ENCODE peak calls at places on chromosome 1, in eight cellular contexts. J is AG04450, U is ascending aorta, T is endodermal cell, M is A673, B is PC-3, S is aorta, F is left ventricle myocardium inferior. Y is an unnamed sample. For H3K27me3, the result is how much of the 10 kb centered on the place peaks cover.

GRCh38 chr1:84583648-84584047 is 9.4 kb upstream of the CTBS start:
- DNase-seq in J (no peak), U (no peak), T (no peak), M (peak), B (no peak), S (no peak), F (no peak), Y (no peak)

GRCh38 chr1:182170941-182171461 is 109.5 kb upstream of the ZNF648 start:
- DNase-seq in J (no peak), U (no peak), T (no peak), M (no peak), B (no peak), S (no peak), F (no peak), Y (no peak)

GRCh38 chr1:61842863-61843514 is 100.7 kb downstream of the PATJ start:
- DNase-seq in J (no peak), U (no peak), T (peak), M (peak), B (peak), S (no peak), F (no peak), Y (no peak)

GRCh38 chr1:147591246-147591891 is 50.1 kb downstream of the BCL9 start:
- DNase-seq in J (no peak), U (no peak), T (no peak), M (no peak), B (no peak), S (no peak), F (no peak), Y (no peak)

GRCh38 chr1:41221995-41222991 is 19.8 kb downstream of the SCMH1 start:
- DNase-seq in J (no peak), U (no peak), T (no peak), M (no peak), B (no peak), S (no peak), F (no peak), Y (no peak)

GRCh38 chr1:80248886-80249285 is 1242.4 kb upstream of the ADGRL4 start:
- DNase-seq in J (no peak), U (no peak), T (no peak), M (no peak), B (peak), S (no peak), F (no peak), Y (no peak)

GRCh38 chr1:239815074-239815473 is 276.6 kb upstream of the FMN2 start:
- DNase-seq in J (no peak), U (no peak), T (no peak), M (no peak), B (peak), S (no peak), F (no peak), Y (no peak)

GRCh38 chr1:150836129-150836773 is 28.2 kb upstream of the CTSK start:
- DNase-seq in J (no peak), U (no peak), T (no peak), M (no peak), B (no peak), S (no peak), F (no peak), Y (no peak)

GRCh38 chr1:203569490-203570318 is 56.9 kb upstream of the ATP2B4 start:
- DNase-seq in J (no peak), U (no peak), T (peak), M (no peak), B (peak), S (no peak), F (no peak), Y (no peak)

GRCh38 chr1:159079518-159079917 is 3.0 kb upstream of the AIM2 start:
- DNase-seq in J (no peak), U (no peak), T (no peak), M (no peak), B (no peak), S (no peak), F (no peak), Y (no peak)

GRCh38 chr1:217373761-217374701 is 256.9 kb downstream of the GPATCH2 start:
- DNase-seq in J (no peak), U (no peak), T (peak), M (no peak), B (no peak), S (no peak), F (no peak), Y (no peak)

GRCh38 chr1:17909634-17910033 is 154.5 kb downstream of the ACTL8 start:
- DNase-seq in J (no peak), U (no peak), T (peak), M (no peak), B (peak), S (no peak), F (no peak), Y (no peak)

GRCh38 chr1:61606448-61607312 is 118.3 kb downstream of the TM2D1 start:
- DNase-seq in J (no peak), U (peak), T (no peak), M (no peak), B (peak), S (peak), F (peak), Y (peak)

GRCh38 chr1:207396360-207396759 is 57.8 kb upstream of the CR2 start:
- DNase-seq in J (no peak), U (no peak), T (no peak), M (no peak), B (no peak), S (no peak), F (no peak), Y (no peak)

GRCh38 chr1:176220100-176220689 is 13.1 kb upstream of the COP1 start:
- DNase-seq in J (no peak), U (no peak), T (no peak), M (no peak), B (no peak), S (no peak), F (no peak), Y (no peak)

GRCh38 chr1:112110031-112110430 is 120.6 kb upstream of the KCND3 start:
- DNase-seq in J (no peak), U (no peak), T (no peak), M (no peak), B (no peak), S (no peak), F (no peak), Y (peak)

GRCh38 chr1:236502972-236503639 is 20.7 kb upstream of the LGALS8 start:
- DNase-seq in J (peak), U (no peak), T (peak), M (peak), B (peak), S (peak), F (peak), Y (peak)

GRCh38 chr1:43858324-43858723 is 75.3 kb upstream of the ARTN start:
- DNase-seq in J (peak), U (no peak), T (peak), M (peak), B (peak), S (no peak), F (no peak), Y (peak)

GRCh38 chr1:39676951-39677350 is 5.0 kb upstream of the NT5C1A start:
- DNase-seq in J (no peak), U (no peak), T (no peak), M (no peak), B (no peak), S (no peak), F (no peak), Y (no peak)

GRCh38 chr1:183710734-183711133 is 57.6 kb upstream of the APOBEC4 start:
- DNase-seq in J (no peak), U (no peak), T (no peak), M (no peak), B (no peak), S (no peak), F (no peak), Y (no peak)

GRCh38 chr1:7298749-7299151 is 472.3 kb upstream of the VAMP3 start:
- DNase-seq in J (no peak), U (no peak), T (peak), M (peak), B (peak), S (no peak), F (no peak), Y (no peak)

GRCh38 chr1:4175566-4176405 is 275.7 kb upstream of the C1orf174 start:
- DNase-seq in J (no peak), U (no peak), T (no peak), M (no peak), B (no peak), S (no peak), F (no peak), Y (no peak)

GRCh38 chr1:94852758-94853157 is 32.6 kb downstream of the SLC44A3 start:
- DNase-seq in J (no peak), U (no peak), T (no peak), M (no peak), B (no peak), S (no peak), F (no peak), Y (no peak)

GRCh38 chr1:178282949-178283367 is 189.1 kb downstream of the RASAL2 start:
- DNase-seq in J (peak), U (no peak), T (no peak), M (peak), B (peak), S (no peak), F (no peak), Y (no peak)

DNA sequence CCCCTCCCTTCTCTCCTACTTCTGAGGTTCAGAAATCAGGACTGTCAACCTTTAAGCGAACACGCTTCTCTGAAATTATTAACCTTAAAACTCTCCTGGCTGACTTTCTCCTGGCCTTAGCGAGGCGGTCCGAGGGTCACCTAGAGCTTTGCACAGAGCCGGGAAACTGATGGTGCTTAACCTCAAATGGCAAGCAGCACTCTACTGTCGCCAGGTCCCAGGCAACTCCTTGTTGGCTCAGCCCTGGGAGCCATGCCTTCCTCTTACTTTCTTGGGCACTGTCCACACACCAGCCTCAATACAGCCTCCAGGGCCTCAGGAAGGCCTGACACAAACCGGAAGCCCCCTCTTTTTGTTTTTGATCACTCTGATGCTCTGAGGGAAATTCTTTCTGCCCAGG is 3.8 kb downstream of the TRABD2B start:
- DNase-seq in J (no peak), U (peak), T (peak), M (no peak), B (no peak), S (no peak), F (no peak), Y (no peak)
- H3K27ac ChIP-seq in J (no peak), U (peak), T (peak), M (no peak), B (no peak), S (no peak), F (peak), Y (no peak)

DNA sequence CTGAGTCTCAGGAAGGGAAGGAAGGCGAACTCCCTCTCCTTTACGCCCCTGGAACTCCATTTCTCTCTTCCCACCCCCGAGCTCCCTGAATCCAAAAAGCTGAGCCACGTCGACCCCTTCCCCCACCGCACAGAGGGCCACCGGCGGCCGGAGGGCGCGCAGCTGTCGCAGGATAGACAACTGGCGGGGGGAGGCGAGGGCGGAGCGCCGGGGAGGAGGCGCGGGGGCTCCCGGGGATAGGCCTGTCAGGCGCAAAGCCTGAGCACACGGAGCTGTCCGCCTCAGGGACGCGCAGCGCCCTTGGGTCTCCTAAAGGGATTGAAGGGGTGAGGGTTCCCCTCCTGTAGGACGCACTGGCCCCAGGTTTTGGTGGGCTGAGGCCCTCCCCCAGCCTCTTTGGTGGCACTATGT is 752 bp upstream of the ACTA1 start:
- DNase-seq in J (no peak), U (no peak), T (peak), M (no peak), B (no peak), S (no peak), F (peak), Y (no peak)
- H3K27me3 ChIP-seq in J (half or more), U (under half), T (half or more), M (half or more), B (under half), S (under half), F (half or more), Y (under half)

GRCh38 chr1:21489146-21489545 is 20.1 kb upstream of the ALPL start:
- DNase-seq in J (no peak), U (no peak), T (no peak), M (no peak), B (no peak), S (no peak), F (no peak), Y (no peak)
- H3K4me3 ChIP-seq in J (no peak), U (no peak), T (no peak), M (no peak), B (no peak), S (no peak), F (no peak), Y (no peak)

DNA sequence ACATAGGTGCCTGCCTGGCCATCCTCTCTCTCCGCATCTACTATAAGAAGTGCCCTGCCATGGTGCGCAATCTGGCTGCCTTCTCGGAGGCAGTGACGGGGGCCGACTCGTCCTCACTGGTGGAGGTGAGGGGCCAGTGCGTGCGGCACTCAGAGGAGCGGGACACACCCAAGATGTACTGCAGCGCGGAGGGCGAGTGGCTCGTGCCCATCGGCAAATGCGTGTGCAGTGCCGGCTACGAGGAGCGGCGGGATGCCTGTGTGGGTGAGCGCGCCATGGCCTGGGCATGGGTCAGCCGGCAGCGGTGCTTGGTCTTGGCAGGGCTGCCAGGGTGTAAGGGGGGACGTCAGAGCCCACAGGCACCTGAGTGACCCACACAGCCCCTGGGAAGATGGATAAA is 13.3 kb downstream of the EPHA8 start:
- DNase-seq in J (no peak), U (no peak), T (no peak), M (no peak), B (no peak), S (no peak), F (no peak), Y (no peak)
- H3K27ac ChIP-seq in J (no peak), U (no peak), T (no peak), M (no peak), B (no peak), S (no peak), F (no peak), Y (no peak)

GRCh38 chr1:25047506-25048240 is 117.6 kb upstream of the RUNX3 start:
- DNase-seq in J (no peak), U (no peak), T (no peak), M (no peak), B (no peak), S (no peak), F (no peak), Y (no peak)
- H3K27me3 ChIP-seq in J (under half), U (under half), T (under half), M (under half), B (under half), S (under half), F (under half), Y (under half)

GRCh38 chr1:109160054-109160840 is 46.3 kb downstream of the ELAPOR1 start:
- DNase-seq in J (no peak), U (no peak), T (no peak), M (no peak), B (no peak), S (no peak), F (no peak), Y (no peak)

GRCh38 chr1:109164538-109164937 is 49.2 kb upstream of the SARS1 start:
- DNase-seq in J (no peak), U (no peak), T (no peak), M (no peak), B (no peak), S (no peak), F (no peak), Y (no peak)

GRCh38 chr1:109162626-109163025 is 48.7 kb downstream of the ELAPOR1 start:
- DNase-seq in J (no peak), U (no peak), T (no peak), M (no peak), B (no peak), S (no peak), F (no peak), Y (no peak)

GRCh38 chr1:109163549-109163948 is 49.6 kb downstream of the ELAPOR1 start:
- DNase-seq in J (no peak), U (no peak), T (no peak), M (no peak), B (no peak), S (no peak), F (no peak), Y (no peak)

DNA sequence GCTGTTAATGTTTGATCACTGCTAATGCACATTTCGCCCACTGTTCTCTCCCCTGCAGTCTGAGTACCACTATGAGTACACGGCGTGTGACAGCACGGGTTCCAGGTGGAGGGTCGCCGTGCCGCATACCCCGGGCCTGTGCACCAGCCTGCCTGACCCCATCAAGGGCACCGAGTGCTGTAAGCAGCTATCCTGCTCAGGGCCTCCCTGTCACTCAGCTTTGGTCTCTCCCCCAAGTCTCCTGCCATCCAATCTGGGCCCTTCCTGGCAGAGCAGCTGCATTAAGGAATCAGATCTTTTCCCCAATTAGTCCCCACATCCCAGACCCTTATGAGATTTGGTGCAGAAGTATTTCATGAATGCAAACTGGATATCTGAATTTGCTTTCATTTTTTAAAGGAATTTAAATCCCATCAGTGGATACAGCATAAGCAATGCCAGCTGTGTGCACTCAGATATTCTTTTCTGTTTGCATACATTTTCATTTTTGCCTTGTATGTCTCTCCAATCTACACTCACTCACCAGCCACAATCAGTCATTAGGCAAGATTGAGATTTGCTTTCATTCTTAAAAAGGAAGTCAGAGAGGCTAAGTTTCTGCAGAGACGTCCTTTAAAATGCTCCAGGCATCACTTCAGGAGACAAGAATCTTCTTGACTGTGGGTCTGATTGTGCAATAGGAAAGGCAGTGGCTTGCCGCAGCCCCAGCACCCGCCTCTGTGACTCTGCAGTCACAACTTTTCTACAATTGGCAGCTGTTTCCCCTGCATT is 48.1 kb downstream of the ELAPOR1 start:
- DNase-seq in J (no peak), U (peak), T (no peak), M (peak), B (peak), S (no peak), F (peak), Y (peak)
- H3K4me3 ChIP-seq in J (peak), U (no peak), T (no peak), M (no peak), B (no peak), S (no peak), F (peak), Y (no peak)

GRCh38 chr1:81452693-81453344 is 347.9 kb upstream of the ADGRL2 start:
- DNase-seq in J (no peak), U (no peak), T (no peak), M (no peak), B (no peak), S (no peak), F (no peak), Y (no peak)

GRCh38 chr1:81449786-81450185 is 350.9 kb upstream of the ADGRL2 start:
- DNase-seq in J (no peak), U (no peak), T (no peak), M (no peak), B (no peak), S (no peak), F (no peak), Y (no peak)

GRCh38 chr1:81453345-81453703 is 347.4 kb upstream of the ADGRL2 start:
- DNase-seq in J (no peak), U (no peak), T (no peak), M (no peak), B (no peak), S (no peak), F (no peak), Y (no peak)

GRCh38 chr1:81458186-81458585 is 342.5 kb upstream of the ADGRL2 start:
- DNase-seq in J (no peak), U (no peak), T (no peak), M (no peak), B (no peak), S (no peak), F (no peak), Y (no peak)

GRCh38 chr1:81453971-81454370 is 346.8 kb upstream of the ADGRL2 start:
- DNase-seq in J (no peak), U (no peak), T (no peak), M (peak), B (no peak), S (no peak), F (no peak), Y (no peak)
- H3K27ac ChIP-seq in J (no peak), U (no peak), T (no peak), M (no peak), B (no peak), S (no peak), F (no peak), Y (no peak)

GRCh38 chr1:12132078-12132477 is 34.7 kb upstream of the TNFRSF1B start:
- DNase-seq in J (no peak), U (no peak), T (no peak), M (no peak), B (peak), S (no peak), F (no peak), Y (no peak)
- H3K27me3 ChIP-seq in J (under half), U (under half), T (under half), M (under half), B (under half), S (under half), F (under half), Y (under half)